ENCODE peak calls at places on chromosome 13, in four cellular contexts. B, I, H and U are unnamed samples. For H3K4me1, the result is how much of the 10 kb centered on the place peaks cover.

GRCh38 chr13:42525035-42525504 is 48.9 kb upstream of the TNFSF11 start:
- DNase-seq in B (no peak), I (peak), H (no peak), U (peak)

GRCh38 chr13:90545070-90545840 is 802.2 kb upstream of the MIR17HG start:
- DNase-seq in B (no peak), I (no peak), H (no peak), U (no peak)

GRCh38 chr13:111906816-111907215 is 160.1 kb upstream of the SOX1 start:
- DNase-seq in B (no peak), I (no peak), H (no peak), U (no peak)

GRCh38 chr13:108795841-108796240 is 166.4 kb downstream of the MYO16 start:
- DNase-seq in B (no peak), I (no peak), H (no peak), U (no peak)

GRCh38 chr13:21458457-21458815 is 667 bp downstream of the ZDHHC20 start:
- DNase-seq in B (peak), I (no peak), H (peak), U (no peak)

GRCh38 chr13:48126944-48127814 is 32.3 kb upstream of the MED4 start:
- DNase-seq in B (peak), I (peak), H (peak), U (no peak)

GRCh38 chr13:50576156-50576555 is 267.3 kb downstream of the DLEU7 start:
- DNase-seq in B (no peak), I (no peak), H (no peak), U (no peak)

GRCh38 chr13:101917475-101917810 is 465.0 kb downstream of the ITGBL1 start:
- DNase-seq in B (no peak), I (no peak), H (no peak), U (no peak)

GRCh38 chr13:30133976-30134375 is 173.4 kb downstream of the KATNAL1 start:
- DNase-seq in B (no peak), I (peak), H (no peak), U (no peak)

GRCh38 chr13:34523401-34523800 is 418.7 kb upstream of the NBEA start:
- DNase-seq in B (no peak), I (no peak), H (no peak), U (no peak)

GRCh38 chr13:88068316-88068715 is 397.1 kb downstream of the SLITRK5 start:
- DNase-seq in B (no peak), I (no peak), H (no peak), U (no peak)

GRCh38 chr13:43258771-43259170 is 235.4 kb downstream of the DNAJC15 start:
- DNase-seq in B (no peak), I (no peak), H (no peak), U (no peak)

GRCh38 chr13:61916483-61916882 is 500.8 kb upstream of the PCDH20 start:
- DNase-seq in B (no peak), I (no peak), H (no peak), U (no peak)

GRCh38 chr13:96460571-96460970 is 370.7 kb downstream of the HS6ST3 start:
- DNase-seq in B (no peak), I (no peak), H (no peak), U (no peak)

GRCh38 chr13:79085021-79085420 is 321.0 kb downstream of the RBM26 start:
- DNase-seq in B (no peak), I (no peak), H (no peak), U (no peak)

GRCh38 chr13:50241479-50241878 is 226.2 kb downstream of the KCNRG start:
- DNase-seq in B (no peak), I (peak), H (no peak), U (peak)

GRCh38 chr13:72544042-72544441 is 183.4 kb downstream of the MZT1 start:
- DNase-seq in B (no peak), I (no peak), H (no peak), U (no peak)

GRCh38 chr13:60312851-60313505 is 84.0 kb upstream of the TDRD3 start:
- DNase-seq in B (no peak), I (no peak), H (no peak), U (no peak)

GRCh38 chr13:27131202-27131623 is 40.4 kb downstream of the USP12 start:
- DNase-seq in B (peak), I (no peak), H (no peak), U (no peak)

GRCh38 chr13:95087746-95088305 is 213.4 kb downstream of the ABCC4 start:
- DNase-seq in B (no peak), I (peak), H (no peak), U (no peak)

GRCh38 chr13:33125821-33126570 is 109.8 kb downstream of the KL start:
- DNase-seq in B (no peak), I (peak), H (peak), U (peak)

GRCh38 chr13:50384724-50385123 is 369.5 kb downstream of the KCNRG start:
- DNase-seq in B (no peak), I (no peak), H (no peak), U (no peak)

GRCh38 chr13:29758591-29759114 is 91.8 kb downstream of the UBL3 start:
- DNase-seq in B (peak), I (no peak), H (no peak), U (no peak)

GRCh38 chr13:42735011-42735410 is 46.4 kb upstream of the FAM216B start:
- DNase-seq in B (no peak), I (no peak), H (no peak), U (no peak)

GRCh38 chr13:71144883-71145282 is 722.1 kb downstream of the DACH1 start:
- DNase-seq in B (no peak), I (no peak), H (no peak), U (no peak)

GRCh38 chr13:110685305-110685704 is 20.6 kb downstream of the CARS2 start:
- DNase-seq in B (no peak), I (peak), H (peak), U (peak)

GRCh38 chr13:32940601-32941000 is 75.6 kb upstream of the KL start:
- DNase-seq in B (no peak), I (peak), H (no peak), U (peak)

GRCh38 chr13:101706651-101707050 is 254.2 kb downstream of the ITGBL1 start:
- DNase-seq in B (peak), I (peak), H (no peak), U (peak)

GRCh38 chr13:50122465-50122864 is 107.2 kb downstream of the KCNRG start:
- DNase-seq in B (no peak), I (no peak), H (no peak), U (no peak)

GRCh38 chr13:39452412-39452811 is 150.6 kb downstream of the LHFPL6 start:
- DNase-seq in B (no peak), I (no peak), H (no peak), U (no peak)

GRCh38 chr13:20326276-20326675 is 94.2 kb upstream of the GJB6 start:
- DNase-seq in B (no peak), I (no peak), H (no peak), U (no peak)

GRCh38 chr13:23547000-23547590 is 23.1 kb upstream of the TNFRSF19 start:
- DNase-seq in B (no peak), I (peak), H (peak), U (no peak)

GRCh38 chr13:33524086-33524485 is 238.5 kb upstream of the STARD13 start:
- DNase-seq in B (no peak), I (peak), H (no peak), U (peak)

GRCh38 chr13:35630551-35631275 is 154.2 kb upstream of the MAB21L1 start:
- DNase-seq in B (no peak), I (peak), H (no peak), U (peak)

GRCh38 chr13:51950722-51951121 is 60.5 kb downstream of the ATP7B start:
- DNase-seq in B (no peak), I (no peak), H (no peak), U (no peak)

DNA sequence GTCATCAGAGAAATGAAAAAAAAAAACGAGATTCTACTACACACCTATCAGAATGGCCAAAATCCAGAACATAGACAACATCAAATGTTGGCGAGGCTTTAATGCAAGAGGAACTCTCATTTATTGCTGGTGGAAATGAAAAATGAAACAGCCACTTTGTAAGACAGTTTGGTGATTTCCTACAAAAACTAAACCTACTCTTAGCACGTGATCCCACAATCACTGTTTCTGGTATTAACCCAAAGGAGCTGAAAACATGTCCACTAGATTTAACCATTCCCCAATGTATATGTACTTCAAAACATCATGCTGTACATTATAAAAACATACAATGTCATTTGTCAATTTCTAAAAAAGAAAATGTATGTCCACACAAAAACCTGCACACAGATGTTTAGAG is 13.0 kb downstream of the MYCBP2 start:
- DNase-seq in B (no peak), I (no peak), H (no peak), U (no peak)
- H3K4me1 ChIP-seq in B (half or more), I (under half), H (under half), U (under half)

GRCh38 chr13:46515793-46516192 is 37.2 kb upstream of the LRCH1 start:
- DNase-seq in B (no peak), I (no peak), H (no peak), U (no peak)
- H3K4me3 ChIP-seq in B (no peak), I (no peak), H (no peak), U (no peak)

GRCh38 chr13:40651866-40652587 is 14.4 kb downstream of the FOXO1 start:
- DNase-seq in B (no peak), I (no peak), H (no peak), U (no peak)
- H3K4me1 ChIP-seq in B (half or more), I (under half), H (under half), U (under half)

GRCh38 chr13:113390874-113391497 is 27.1 kb upstream of the GRTP1 start:
- DNase-seq in B (no peak), I (no peak), H (no peak), U (no peak)

GRCh38 chr13:113393572-113394503 is 29.9 kb upstream of the GRTP1 start:
- DNase-seq in B (peak), I (peak), H (peak), U (peak)

GRCh38 chr13:113397606-113398425 is 33.9 kb upstream of the GRTP1 start:
- DNase-seq in B (no peak), I (no peak), H (no peak), U (no peak)

GRCh38 chr13:113387396-113387795 is 23.5 kb upstream of the GRTP1 start:
- DNase-seq in B (no peak), I (no peak), H (no peak), U (no peak)

DNA sequence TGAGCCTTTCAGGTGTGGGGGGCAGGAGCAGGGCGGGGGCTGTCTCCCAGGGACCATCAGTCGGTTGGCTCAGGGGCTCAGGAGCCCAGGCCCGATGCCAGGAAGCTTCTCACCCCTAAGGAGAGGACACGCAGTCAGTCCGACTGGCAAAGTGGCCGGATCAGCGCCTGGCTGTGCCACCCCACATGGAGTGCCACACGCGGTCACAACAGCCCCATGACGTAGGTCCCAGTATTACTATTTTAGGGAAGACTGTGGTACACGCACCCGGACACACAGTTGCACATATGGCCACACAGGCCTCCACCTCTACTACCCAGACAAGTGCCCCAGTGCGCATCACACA is 29.3 kb upstream of the GRTP1 start:
- DNase-seq in B (no peak), I (no peak), H (no peak), U (no peak)
- H3K4me3 ChIP-seq in B (peak), I (peak), H (no peak), U (peak)